ENCODE peak calls at places on chromosomes 6 and 20, in five cellular contexts. O is prostate gland, G is heart left ventricle, A is IMR-90, S is gastrocnemius medialis. Z is an unnamed sample. For H3K4me1, the result is how much of the 10 kb centered on the place peaks cover.

GRCh38 chr20:6162239-6162638 is 39.4 kb upstream of the FERMT1 start:
- DNase-seq in S (peak), A (no peak), G (peak), O (no peak), Z (peak)

GRCh38 chr20:63347081-63347741 is 13.9 kb downstream of the CHRNA4 start:
- DNase-seq in G (no peak), A (no peak), S (no peak), O (no peak), Z (no peak)

GRCh38 chr6:16130437-16130891 is 1.6 kb downstream of the MYLIP start:
- DNase-seq in O (peak), G (no peak), S (no peak), A (no peak), Z (no peak)

GRCh38 chr6:161830866-161831600 is 557.2 kb upstream of the AGPAT4 start:
- DNase-seq in S (no peak), O (no peak), A (no peak), G (no peak), Z (no peak)

GRCh38 chr6:27795697-27796494 is 116.3 kb downstream of the OR2B2 start:
- DNase-seq in A (peak), O (peak), S (no peak), G (peak), Z (no peak)

GRCh38 chr20:56796345-56796744 is 167.2 kb downstream of the TFAP2C start:
- DNase-seq in S (no peak), G (no peak), O (no peak), A (no peak), Z (no peak)

GRCh38 chr6:52725530-52726192 is 37.6 kb downstream of the GSTA2 start:
- DNase-seq in A (peak), O (peak), G (no peak), S (no peak), Z (no peak)

GRCh38 chr6:12110523-12111154 is 98.5 kb downstream of the HIVEP1 start:
- DNase-seq in O (no peak), A (no peak), S (no peak), G (no peak), Z (no peak)

GRCh38 chr6:147150303-147150702 is 53.9 kb upstream of the STXBP5 start:
- DNase-seq in A (no peak), G (no peak), O (no peak), S (no peak), Z (no peak)

GRCh38 chr6:16344756-16345155 is 106.4 kb downstream of the GMPR start:
- DNase-seq in S (no peak), G (no peak), O (no peak), A (peak), Z (no peak)

GRCh38 chr6:166446567-166447065 is 63.9 kb upstream of the MPC1 start:
- DNase-seq in O (no peak), S (no peak), G (no peak), A (peak), Z (no peak)

GRCh38 chr6:34288581-34288980 is 39.8 kb upstream of the SMIM29 start:
- DNase-seq in O (no peak), A (no peak), G (no peak), S (no peak), Z (no peak)

GRCh38 chr20:32336918-32337347 is 21.2 kb upstream of the ASXL1 start:
- DNase-seq in G (no peak), A (peak), O (no peak), S (no peak), Z (no peak)

GRCh38 chr20:63536997-63537524 is at the start of gene PTK6:
- DNase-seq in O (no peak), G (no peak), S (no peak), A (no peak), Z (peak)

GRCh38 chr20:41692479-41693135 is 74.4 kb upstream of the CHD6 start:
- DNase-seq in S (peak), A (peak), O (peak), G (peak), Z (peak)

GRCh38 chr6:110233769-110234374 is 53.6 kb downstream of the CDC40 start:
- DNase-seq in G (no peak), O (no peak), A (peak), S (no peak), Z (no peak)

GRCh38 chr6:11078266-11078665 is 15.4 kb upstream of the SMIM13 start:
- DNase-seq in S (no peak), A (no peak), G (no peak), O (no peak), Z (no peak)

GRCh38 chr6:41939091-41939847 is 2.3 kb downstream of the CCND3 start:
- DNase-seq in O (no peak), S (no peak), A (peak), G (peak), Z (no peak)

GRCh38 chr20:46331612-46332361 is 23.5 kb upstream of the CDH22 start:
- DNase-seq in A (no peak), O (no peak), G (no peak), S (no peak), Z (no peak)

GRCh38 chr6:35318200-35318844 is 20.7 kb downstream of the DEF6 start:
- DNase-seq in A (peak), G (peak), O (peak), S (peak), Z (no peak)

GRCh38 chr20:33373735-33374605 is 27.3 kb downstream of the CDK5RAP1 start:
- DNase-seq in O (peak), G (no peak), S (no peak), A (peak), Z (peak)

GRCh38 chr6:155352812-155353211 is 38.5 kb upstream of the TFB1M start:
- DNase-seq in S (no peak), G (no peak), A (peak), O (no peak), Z (no peak)

GRCh38 chr20:44470327-44470726 is 5.3 kb upstream of the TTPAL start:
- DNase-seq in O (no peak), A (no peak), S (no peak), G (no peak), Z (no peak)

GRCh38 chr6:165260462-165260861 is 48.9 kb downstream of the C6orf118 start:
- DNase-seq in G (no peak), S (no peak), A (no peak), O (no peak), Z (no peak)

GRCh38 chr6:42088101-42088591 is 37.8 kb downstream of the TAF8 start:
- DNase-seq in O (no peak), G (peak), S (no peak), A (peak), Z (no peak)

GRCh38 chr6:139337830-139338229 is 36.6 kb downstream of the CITED2 start:
- DNase-seq in S (peak), O (no peak), A (no peak), G (no peak), Z (peak)

GRCh38 chr6:161406633-161407032 is 132.8 kb upstream of the AGPAT4 start:
- DNase-seq in G (no peak), S (no peak), A (peak), O (no peak), Z (no peak)

GRCh38 chr6:19329078-19329477 is 508.1 kb upstream of the ID4 start:
- DNase-seq in A (no peak), O (no peak), S (no peak), G (no peak), Z (no peak)

GRCh38 chr6:89928604-89929003 is 34.3 kb downstream of the GJA10 start:
- DNase-seq in A (peak), G (no peak), O (no peak), S (no peak), Z (no peak)

GRCh38 chr6:33702345-33702977 is 9.0 kb downstream of the UQCC2 start:
- DNase-seq in G (no peak), S (no peak), O (no peak), A (peak), Z (no peak)

GRCh38 chr6:87972279-87972678 is 75.4 kb upstream of the SPACA1 start:
- DNase-seq in G (no peak), A (no peak), O (no peak), S (no peak), Z (no peak)

GRCh38 chr6:21409231-21409630 is 184.3 kb upstream of the SOX4 start:
- DNase-seq in A (no peak), S (no peak), G (no peak), O (no peak), Z (no peak)
- TF ChIP-seq POLR2A in A (no peak), S (no peak), G (no peak), O (no peak), Z (no peak)

GRCh38 chr6:8415913-8416312 is 19.4 kb downstream of the SLC35B3 start:
- DNase-seq in G (no peak), O (no peak), A (no peak), S (no peak), Z (no peak)

GRCh38 chr6:8414844-8415243 is 20.5 kb downstream of the SLC35B3 start:
- DNase-seq in O (no peak), G (no peak), S (no peak), A (no peak), Z (no peak)

GRCh38 chr6:8415305-8415704 is 20.0 kb downstream of the SLC35B3 start:
- DNase-seq in A (peak), S (no peak), G (no peak), O (no peak), Z (no peak)

GRCh38 chr6:8420031-8420588 is 15.2 kb downstream of the SLC35B3 start:
- DNase-seq in A (no peak), G (no peak), O (no peak), S (no peak), Z (no peak)
- H3K4me1 ChIP-seq in A (under half), G (under half), O (under half), S (under half), Z (under half)

GRCh38 chr6:39419607-39420006 is 97.1 kb upstream of the KCNK16 start:
- DNase-seq in S (no peak), O (no peak), A (no peak), G (no peak), Z (no peak)
- TF ChIP-seq POLR2A in S (no peak), O (no peak), A (no peak), G (no peak), Z (no peak)

GRCh38 chr6:54095740-54096139 is 15.5 kb upstream of the MLIP start:
- DNase-seq in S (no peak), A (no peak), O (no peak), G (no peak), Z (no peak)

GRCh38 chr6:54099201-54099600 is 12.0 kb upstream of the MLIP start:
- DNase-seq in A (no peak), G (no peak), O (no peak), S (no peak), Z (no peak)

GRCh38 chr6:54098450-54099044 is 12.7 kb upstream of the MLIP start:
- DNase-seq in A (no peak), O (no peak), G (no peak), S (no peak), Z (no peak)

GRCh38 chr6:54096811-54097210 is 14.4 kb upstream of the MLIP start:
- DNase-seq in G (no peak), S (no peak), O (no peak), A (no peak), Z (no peak)

DNA sequence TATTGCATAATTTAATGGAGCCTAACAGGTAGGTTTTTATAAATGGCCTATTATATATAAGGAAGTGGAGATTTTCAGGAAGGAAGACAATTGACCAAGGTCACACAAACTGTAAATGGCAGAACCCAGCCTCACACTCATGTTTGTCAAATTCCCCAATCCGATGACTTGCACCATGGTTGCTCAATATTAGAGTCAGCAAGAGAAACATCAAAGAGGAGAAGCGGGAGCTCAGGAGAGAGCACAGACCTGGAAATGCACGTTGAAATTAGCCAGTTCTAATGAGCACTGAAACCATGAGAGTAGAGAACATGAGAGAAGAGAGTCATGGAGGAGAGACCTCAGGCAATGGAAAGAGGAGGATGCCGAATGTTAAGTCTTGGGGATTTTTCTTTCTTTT is 13.5 kb upstream of the MLIP start:
- DNase-seq in A (no peak), G (no peak), O (no peak), S (no peak), Z (no peak)
- H3K4me1 ChIP-seq in A (under half), G (under half), O (under half), S (half or more), Z (under half)

DNA sequence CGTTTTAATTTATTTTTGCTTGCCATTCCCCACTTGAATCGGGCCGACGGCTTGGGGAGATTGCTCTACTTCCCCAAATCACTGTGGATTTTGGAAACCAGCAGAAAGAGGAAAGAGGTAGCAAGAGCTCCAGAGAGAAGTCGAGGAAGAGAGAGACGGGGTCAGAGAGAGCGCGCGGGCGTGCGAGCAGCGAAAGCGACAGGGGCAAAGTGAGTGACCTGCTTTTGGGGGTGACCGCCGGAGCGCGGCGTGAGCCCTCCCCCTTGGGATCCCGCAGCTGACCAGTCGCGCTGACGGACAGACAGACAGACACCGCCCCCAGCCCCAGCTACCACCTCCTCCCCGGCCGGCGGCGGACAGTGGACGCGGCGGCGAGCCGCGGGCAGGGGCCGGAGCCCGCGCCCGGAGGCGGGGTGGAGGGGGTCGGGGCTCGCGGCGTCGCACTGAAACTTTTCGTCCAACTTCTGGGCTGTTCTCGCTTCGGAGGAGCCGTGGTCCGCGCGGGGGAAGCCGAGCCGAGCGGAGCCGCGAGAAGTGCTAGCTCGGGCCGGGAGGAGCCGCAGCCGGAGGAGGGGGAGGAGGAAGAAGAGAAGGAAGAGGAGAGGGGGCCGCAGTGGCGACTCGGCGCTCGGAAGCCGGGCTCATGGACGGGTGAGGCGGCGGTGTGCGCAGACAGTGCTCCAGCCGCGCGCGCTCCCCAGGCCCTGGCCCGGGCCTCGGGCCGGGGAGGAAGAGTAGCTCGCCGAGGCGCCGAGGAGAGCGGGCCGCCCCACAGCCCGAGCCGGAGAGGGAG is 602 bp downstream of the VEGFA start:
- DNase-seq in S (peak), G (peak), A (peak), O (peak), Z (peak)
- TF ChIP-seq POLR2A in S (peak), G (peak), A (no peak), O (peak), Z (no peak)

GRCh38 chr20:358891-359555 is 12.1 kb downstream of the NRSN2 start:
- DNase-seq in G (no peak), O (no peak), S (no peak), A (no peak), Z (no peak)
- H3K4me1 ChIP-seq in G (under half), O (under half), S (under half), A (under half), Z (under half)

GRCh38 chr20:62252342-62252966 is 14.1 kb downstream of the OSBPL2 start:
- DNase-seq in A (peak), G (no peak), O (no peak), S (no peak), Z (no peak)
- TF ChIP-seq POLR2A in A (no peak), G (no peak), O (no peak), S (no peak), Z (no peak)

GRCh38 chr6:158505194-158505593 is 54.7 kb upstream of the TMEM181 start:
- DNase-seq in A (no peak), O (no peak), S (no peak), G (no peak), Z (no peak)
- H3K4me1 ChIP-seq in A (under half), O (under half), S (under half), G (under half), Z (under half)

DNA sequence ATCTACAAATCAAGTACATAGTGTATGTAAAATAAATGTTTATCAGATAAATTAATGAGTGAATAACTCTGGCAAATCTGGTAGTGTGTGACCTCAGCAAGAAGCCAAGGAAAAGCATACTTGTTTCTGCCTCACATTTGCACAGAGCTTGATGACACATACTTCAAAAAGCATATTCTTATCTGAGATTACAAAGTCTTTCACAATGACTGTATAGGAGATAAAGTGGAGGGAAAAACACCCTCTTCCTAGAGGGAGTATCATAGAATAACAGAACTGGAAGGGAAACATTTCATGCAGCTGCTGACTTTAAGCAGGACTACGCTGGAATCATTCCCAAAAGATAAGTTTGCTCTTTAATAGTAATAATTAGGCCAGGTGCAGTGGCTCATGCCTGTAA is 28.1 kb upstream of the AKAP7 start:
- DNase-seq in S (no peak), O (no peak), G (no peak), A (peak), Z (no peak)
- TF ChIP-seq POLR2A in S (no peak), O (no peak), G (no peak), A (no peak), Z (no peak)